ENCODE peak calls at places on chromosomes 12 and 14, in seven cellular contexts. One of them, this sample, is unnamed.

GRCh38 chr14:87894920-87895319 is 98.1 kb downstream of the GALC start:
- DNase-seq in HEK293T: no peak
- DNase-seq in stimulated activated CD4-positive, alpha-beta T cell treated with anti-CD3 and anti-CD28 coated beads, Interleukin-1b, Interleukin-23, amount 100 ng/mL, for 1 hour: no peak
- DNase-seq in M059J: no peak
- DNase-seq in mucosa of descending colon: no peak
- DNase-seq in progenitor cell of endocrine pancreas: no peak
- DNase-seq in neural progenitor cell: no peak
- DNase-seq in this sample: no peak

GRCh38 chr14:39897657-39898056 is 465.4 kb upstream of the FBXO33 start:
- DNase-seq in mucosa of descending colon: no peak
- DNase-seq in neural progenitor cell: no peak
- DNase-seq in stimulated activated CD4-positive, alpha-beta T cell treated with anti-CD3 and anti-CD28 coated beads, Interleukin-1b, Interleukin-23, amount 100 ng/mL, for 1 hour: no peak
- DNase-seq in progenitor cell of endocrine pancreas: no peak
- DNase-seq in M059J: no peak
- DNase-seq in HEK293T: no peak
- DNase-seq in this sample: no peak

GRCh38 chr14:31371651-31372050 is 48.7 kb downstream of the HEATR5A start:
- DNase-seq in M059J: no peak
- DNase-seq in mucosa of descending colon: no peak
- DNase-seq in HEK293T: no peak
- DNase-seq in neural progenitor cell: no peak
- DNase-seq in stimulated activated CD4-positive, alpha-beta T cell treated with anti-CD3 and anti-CD28 coated beads, Interleukin-1b, Interleukin-23, amount 100 ng/mL, for 1 hour: no peak
- DNase-seq in progenitor cell of endocrine pancreas: no peak
- DNase-seq in this sample: no peak

GRCh38 chr14:97219356-97220017 is 422.3 kb downstream of the VRK1 start:
- DNase-seq in progenitor cell of endocrine pancreas: no peak
- DNase-seq in mucosa of descending colon: no peak
- DNase-seq in M059J: no peak
- DNase-seq in HEK293T: no peak
- DNase-seq in neural progenitor cell: no peak
- DNase-seq in stimulated activated CD4-positive, alpha-beta T cell treated with anti-CD3 and anti-CD28 coated beads, Interleukin-1b, Interleukin-23, amount 100 ng/mL, for 1 hour: no peak
- DNase-seq in this sample: peak; percentile 5

GRCh38 chr14:100391777-100392176 is 68.6 kb downstream of the SLC25A47 start:
- DNase-seq in stimulated activated CD4-positive, alpha-beta T cell treated with anti-CD3 and anti-CD28 coated beads, Interleukin-1b, Interleukin-23, amount 100 ng/mL, for 1 hour: no peak
- DNase-seq in progenitor cell of endocrine pancreas: no peak
- DNase-seq in M059J: no peak
- DNase-seq in mucosa of descending colon: no peak
- DNase-seq in neural progenitor cell: no peak
- DNase-seq in HEK293T: no peak
- DNase-seq in this sample: no peak

GRCh38 chr12:47777741-47778558 is 4.9 kb downstream of the SLC48A1 start:
- DNase-seq in M059J: no peak
- DNase-seq in stimulated activated CD4-positive, alpha-beta T cell treated with anti-CD3 and anti-CD28 coated beads, Interleukin-1b, Interleukin-23, amount 100 ng/mL, for 1 hour: no peak
- DNase-seq in HEK293T: no peak
- DNase-seq in neural progenitor cell: no peak
- DNase-seq in mucosa of descending colon: peak; percentile 10
- DNase-seq in progenitor cell of endocrine pancreas: no peak
- DNase-seq in this sample: peak; percentile 47

GRCh38 chr12:55708695-55709233 is 1.1 kb upstream of the ITGA7 start:
- DNase-seq in neural progenitor cell: no peak
- DNase-seq in HEK293T: no peak
- DNase-seq in mucosa of descending colon: no peak
- DNase-seq in stimulated activated CD4-positive, alpha-beta T cell treated with anti-CD3 and anti-CD28 coated beads, Interleukin-1b, Interleukin-23, amount 100 ng/mL, for 1 hour: no peak
- DNase-seq in progenitor cell of endocrine pancreas: no peak
- DNase-seq in M059J: no peak
- DNase-seq in this sample: no peak

GRCh38 chr12:74455429-74455828 is 82.2 kb upstream of the ATXN7L3B start:
- DNase-seq in neural progenitor cell: no peak
- DNase-seq in stimulated activated CD4-positive, alpha-beta T cell treated with anti-CD3 and anti-CD28 coated beads, Interleukin-1b, Interleukin-23, amount 100 ng/mL, for 1 hour: no peak
- DNase-seq in progenitor cell of endocrine pancreas: no peak
- DNase-seq in mucosa of descending colon: no peak
- DNase-seq in HEK293T: no peak
- DNase-seq in M059J: no peak
- DNase-seq in this sample: no peak

GRCh38 chr12:62472472-62472871 is 5.8 kb downstream of the MON2 start:
- DNase-seq in neural progenitor cell: peak; percentile 10
- DNase-seq in stimulated activated CD4-positive, alpha-beta T cell treated with anti-CD3 and anti-CD28 coated beads, Interleukin-1b, Interleukin-23, amount 100 ng/mL, for 1 hour: no peak
- DNase-seq in HEK293T: peak; percentile 6
- DNase-seq in progenitor cell of endocrine pancreas: no peak
- DNase-seq in mucosa of descending colon: no peak
- DNase-seq in M059J: peak; percentile 34
- DNase-seq in this sample: no peak

GRCh38 chr14:51401756-51402155 is 161.7 kb downstream of the TMX1 start:
- DNase-seq in mucosa of descending colon: no peak
- DNase-seq in HEK293T: no peak
- DNase-seq in progenitor cell of endocrine pancreas: no peak
- DNase-seq in M059J: no peak
- DNase-seq in stimulated activated CD4-positive, alpha-beta T cell treated with anti-CD3 and anti-CD28 coated beads, Interleukin-1b, Interleukin-23, amount 100 ng/mL, for 1 hour: no peak
- DNase-seq in neural progenitor cell: no peak
- DNase-seq in this sample: no peak

GRCh38 chr14:85308531-85309300 is 221.2 kb upstream of the FLRT2 start:
- DNase-seq in M059J: no peak
- DNase-seq in neural progenitor cell: peak; percentile 2
- DNase-seq in progenitor cell of endocrine pancreas: no peak
- DNase-seq in HEK293T: no peak
- DNase-seq in mucosa of descending colon: no peak
- DNase-seq in stimulated activated CD4-positive, alpha-beta T cell treated with anti-CD3 and anti-CD28 coated beads, Interleukin-1b, Interleukin-23, amount 100 ng/mL, for 1 hour: no peak
- DNase-seq in this sample: no peak

GRCh38 chr12:9786726-9787339 is 26.1 kb upstream of the CD69 start:
- DNase-seq in M059J: no peak
- DNase-seq in stimulated activated CD4-positive, alpha-beta T cell treated with anti-CD3 and anti-CD28 coated beads, Interleukin-1b, Interleukin-23, amount 100 ng/mL, for 1 hour: no peak
- DNase-seq in neural progenitor cell: peak; percentile 14
- DNase-seq in progenitor cell of endocrine pancreas: no peak
- DNase-seq in mucosa of descending colon: no peak
- DNase-seq in HEK293T: no peak
- DNase-seq in this sample: no peak

GRCh38 chr14:71733210-71733883 is 198.9 kb upstream of the RGS6 start:
- DNase-seq in progenitor cell of endocrine pancreas: no peak
- DNase-seq in mucosa of descending colon: no peak
- DNase-seq in neural progenitor cell: no peak
- DNase-seq in HEK293T: no peak
- DNase-seq in stimulated activated CD4-positive, alpha-beta T cell treated with anti-CD3 and anti-CD28 coated beads, Interleukin-1b, Interleukin-23, amount 100 ng/mL, for 1 hour: no peak
- DNase-seq in M059J: peak; percentile 54
- DNase-seq in this sample: no peak

GRCh38 chr14:27553820-27554219 is 956.0 kb upstream of the NOVA1 start:
- DNase-seq in stimulated activated CD4-positive, alpha-beta T cell treated with anti-CD3 and anti-CD28 coated beads, Interleukin-1b, Interleukin-23, amount 100 ng/mL, for 1 hour: no peak
- DNase-seq in progenitor cell of endocrine pancreas: no peak
- DNase-seq in mucosa of descending colon: no peak
- DNase-seq in neural progenitor cell: peak; percentile 32
- DNase-seq in M059J: no peak
- DNase-seq in HEK293T: no peak
- DNase-seq in this sample: no peak

GRCh38 chr14:102592969-102593840 is 756 bp downstream of the RCOR1 start:
- DNase-seq in HEK293T: peak; percentile 56
- DNase-seq in progenitor cell of endocrine pancreas: peak; percentile 52
- DNase-seq in M059J: peak; percentile 50
- DNase-seq in neural progenitor cell: peak; percentile 73
- DNase-seq in mucosa of descending colon: peak; percentile 47
- DNase-seq in stimulated activated CD4-positive, alpha-beta T cell treated with anti-CD3 and anti-CD28 coated beads, Interleukin-1b, Interleukin-23, amount 100 ng/mL, for 1 hour: peak; percentile 26
- DNase-seq in this sample: peak; percentile 48

GRCh38 chr14:43449291-43449690 is 1057.8 kb downstream of the FSCB start:
- DNase-seq in neural progenitor cell: no peak
- DNase-seq in HEK293T: no peak
- DNase-seq in M059J: peak; percentile 1
- DNase-seq in stimulated activated CD4-positive, alpha-beta T cell treated with anti-CD3 and anti-CD28 coated beads, Interleukin-1b, Interleukin-23, amount 100 ng/mL, for 1 hour: no peak
- DNase-seq in mucosa of descending colon: no peak
- DNase-seq in progenitor cell of endocrine pancreas: no peak
- DNase-seq in this sample: no peak

GRCh38 chr12:25712169-25712568 is 159.1 kb upstream of the LMNTD1 start:
- DNase-seq in HEK293T: no peak
- DNase-seq in M059J: no peak
- DNase-seq in progenitor cell of endocrine pancreas: no peak
- DNase-seq in stimulated activated CD4-positive, alpha-beta T cell treated with anti-CD3 and anti-CD28 coated beads, Interleukin-1b, Interleukin-23, amount 100 ng/mL, for 1 hour: no peak
- DNase-seq in mucosa of descending colon: no peak
- DNase-seq in neural progenitor cell: no peak
- DNase-seq in this sample: no peak

GRCh38 chr14:86405250-86405649 is 875.3 kb downstream of the FLRT2 start:
- DNase-seq in HEK293T: no peak
- DNase-seq in neural progenitor cell: no peak
- DNase-seq in progenitor cell of endocrine pancreas: no peak
- DNase-seq in M059J: no peak
- DNase-seq in mucosa of descending colon: no peak
- DNase-seq in stimulated activated CD4-positive, alpha-beta T cell treated with anti-CD3 and anti-CD28 coated beads, Interleukin-1b, Interleukin-23, amount 100 ng/mL, for 1 hour: no peak
- DNase-seq in this sample: no peak

GRCh38 chr12:93622485-93622884 is 50.0 kb downstream of the SOCS2 start:
- DNase-seq in neural progenitor cell: no peak
- DNase-seq in stimulated activated CD4-positive, alpha-beta T cell treated with anti-CD3 and anti-CD28 coated beads, Interleukin-1b, Interleukin-23, amount 100 ng/mL, for 1 hour: no peak
- DNase-seq in M059J: peak; percentile 90
- DNase-seq in HEK293T: no peak
- DNase-seq in progenitor cell of endocrine pancreas: no peak
- DNase-seq in mucosa of descending colon: no peak
- DNase-seq in this sample: no peak

GRCh38 chr14:99175331-99176155 is 96.5 kb downstream of the BCL11B start:
- DNase-seq in progenitor cell of endocrine pancreas: no peak
- DNase-seq in mucosa of descending colon: no peak
- DNase-seq in HEK293T: no peak
- DNase-seq in stimulated activated CD4-positive, alpha-beta T cell treated with anti-CD3 and anti-CD28 coated beads, Interleukin-1b, Interleukin-23, amount 100 ng/mL, for 1 hour: no peak
- DNase-seq in neural progenitor cell: no peak
- DNase-seq in M059J: no peak
- DNase-seq in this sample: no peak

GRCh38 chr12:107586256-107586970 is 99.2 kb upstream of the PWP1 start:
- DNase-seq in M059J: no peak
- DNase-seq in HEK293T: no peak
- DNase-seq in progenitor cell of endocrine pancreas: no peak
- DNase-seq in stimulated activated CD4-positive, alpha-beta T cell treated with anti-CD3 and anti-CD28 coated beads, Interleukin-1b, Interleukin-23, amount 100 ng/mL, for 1 hour: no peak
- DNase-seq in mucosa of descending colon: no peak
- DNase-seq in neural progenitor cell: no peak
- DNase-seq in this sample: no peak

GRCh38 chr12:52164624-52165023 is 27.2 kb downstream of the KRT80 start:
- DNase-seq in mucosa of descending colon: no peak
- DNase-seq in stimulated activated CD4-positive, alpha-beta T cell treated with anti-CD3 and anti-CD28 coated beads, Interleukin-1b, Interleukin-23, amount 100 ng/mL, for 1 hour: no peak
- DNase-seq in neural progenitor cell: no peak
- DNase-seq in progenitor cell of endocrine pancreas: no peak
- DNase-seq in HEK293T: no peak
- DNase-seq in M059J: peak; percentile 56
- DNase-seq in this sample: no peak

GRCh38 chr14:51093371-51094281 is 1.3 kb downstream of the TRIM9 start:
- DNase-seq in neural progenitor cell: peak; percentile 75
- DNase-seq in HEK293T: peak; percentile 49
- DNase-seq in progenitor cell of endocrine pancreas: peak; percentile 22
- DNase-seq in M059J: peak; percentile 38
- DNase-seq in stimulated activated CD4-positive, alpha-beta T cell treated with anti-CD3 and anti-CD28 coated beads, Interleukin-1b, Interleukin-23, amount 100 ng/mL, for 1 hour: peak; percentile 35
- DNase-seq in mucosa of descending colon: peak; percentile 38
- DNase-seq in this sample: peak; percentile 35

GRCh38 chr12:78880078-78880477 is 15.5 kb downstream of the SYT1 start:
- DNase-seq in neural progenitor cell: peak; percentile 63
- DNase-seq in progenitor cell of endocrine pancreas: no peak
- DNase-seq in HEK293T: no peak
- DNase-seq in stimulated activated CD4-positive, alpha-beta T cell treated with anti-CD3 and anti-CD28 coated beads, Interleukin-1b, Interleukin-23, amount 100 ng/mL, for 1 hour: no peak
- DNase-seq in M059J: peak; percentile 33
- DNase-seq in mucosa of descending colon: no peak
- DNase-seq in this sample: no peak

GRCh38 chr14:38078393-38078792 is 129.3 kb upstream of the SSTR1 start:
- DNase-seq in stimulated activated CD4-positive, alpha-beta T cell treated with anti-CD3 and anti-CD28 coated beads, Interleukin-1b, Interleukin-23, amount 100 ng/mL, for 1 hour: no peak
- DNase-seq in progenitor cell of endocrine pancreas: no peak
- DNase-seq in neural progenitor cell: no peak
- DNase-seq in mucosa of descending colon: peak; percentile 29
- DNase-seq in M059J: no peak
- DNase-seq in HEK293T: no peak
- DNase-seq in this sample: no peak

GRCh38 chr12:13102481-13103195 is 829 bp downstream of the GSG1 start:
- DNase-seq in stimulated activated CD4-positive, alpha-beta T cell treated with anti-CD3 and anti-CD28 coated beads, Interleukin-1b, Interleukin-23, amount 100 ng/mL, for 1 hour: no peak
- DNase-seq in M059J: no peak
- DNase-seq in progenitor cell of endocrine pancreas: no peak
- DNase-seq in HEK293T: no peak
- DNase-seq in neural progenitor cell: no peak
- DNase-seq in mucosa of descending colon: no peak
- DNase-seq in this sample: no peak

GRCh38 chr12:58777815-58778214 is 142.5 kb downstream of the LRIG3 start:
- DNase-seq in progenitor cell of endocrine pancreas: no peak
- DNase-seq in mucosa of descending colon: no peak
- DNase-seq in neural progenitor cell: no peak
- DNase-seq in HEK293T: no peak
- DNase-seq in stimulated activated CD4-positive, alpha-beta T cell treated with anti-CD3 and anti-CD28 coated beads, Interleukin-1b, Interleukin-23, amount 100 ng/mL, for 1 hour: no peak
- DNase-seq in M059J: no peak
- DNase-seq in this sample: no peak

This sample was measured in endothelial cell.